ENCODE peak calls at places on chromosomes 1 and 21, in five cellular contexts. One of them, this sample, is unnamed.

GRCh38 chr1:64038965-64039926 is 164.2 kb upstream of the UBE2U start:
- DNase-seq in K562: no peak
- DNase-seq in heart left ventricle: peak; percentile 33
- DNase-seq in cardiac muscle cell: peak; percentile 25
- DNase-seq in Peyer's patch: no peak
- DNase-seq in this sample: no peak

GRCh38 chr1:4957027-4957426 is 302.6 kb downstream of the AJAP1 start:
- DNase-seq in Peyer's patch: no peak
- DNase-seq in heart left ventricle: no peak
- DNase-seq in K562: no peak
- DNase-seq in cardiac muscle cell: no peak
- DNase-seq in this sample: no peak

GRCh38 chr21:32597205-32597604 is 11.9 kb upstream of the TCP10L start:
- DNase-seq in Peyer's patch: no peak
- DNase-seq in heart left ventricle: no peak
- DNase-seq in cardiac muscle cell: no peak
- DNase-seq in K562: no peak
- DNase-seq in this sample: no peak

GRCh38 chr1:87980494-87980893 is 651.8 kb downstream of the LMO4 start:
- DNase-seq in cardiac muscle cell: no peak
- DNase-seq in heart left ventricle: no peak
- DNase-seq in Peyer's patch: no peak
- DNase-seq in K562: no peak
- DNase-seq in this sample: no peak

GRCh38 chr1:167926486-167926997 is 9.9 kb upstream of the DCAF6 start:
- DNase-seq in Peyer's patch: no peak
- DNase-seq in heart left ventricle: no peak
- DNase-seq in cardiac muscle cell: no peak
- DNase-seq in K562: peak; percentile 72
- DNase-seq in this sample: no peak

GRCh38 chr1:27872059-27872801 is at the start of gene THEMIS2:
- DNase-seq in cardiac muscle cell: peak; percentile 83
- DNase-seq in Peyer's patch: peak; percentile 88
- DNase-seq in heart left ventricle: peak; percentile 76
- DNase-seq in K562: peak; percentile 94
- DNase-seq in this sample: peak; percentile 77

GRCh38 chr1:192654607-192655389 is 18.9 kb downstream of the RGS13 start:
- DNase-seq in heart left ventricle: no peak
- DNase-seq in K562: no peak
- DNase-seq in cardiac muscle cell: no peak
- DNase-seq in Peyer's patch: no peak
- DNase-seq in this sample: no peak

GRCh38 chr21:42160111-42160949 is 58.6 kb upstream of the ABCG1 start:
- DNase-seq in heart left ventricle: no peak
- DNase-seq in cardiac muscle cell: no peak
- DNase-seq in K562: no peak
- DNase-seq in Peyer's patch: no peak
- DNase-seq in this sample: no peak

GRCh38 chr1:192445849-192446489 is 129.2 kb downstream of the RGS21 start:
- DNase-seq in heart left ventricle: peak; percentile 22
- DNase-seq in Peyer's patch: peak; percentile 41
- DNase-seq in cardiac muscle cell: peak; percentile 69
- DNase-seq in K562: peak; percentile 19
- DNase-seq in this sample: peak; percentile 47

GRCh38 chr1:25338188-25338981 is at the start of gene TMEM50A:
- DNase-seq in heart left ventricle: peak; percentile 92
- DNase-seq in Peyer's patch: peak; percentile 89
- DNase-seq in K562: peak; percentile 95
- DNase-seq in cardiac muscle cell: peak; percentile 89
- DNase-seq in this sample: peak; percentile 89

GRCh38 chr1:66676616-66677298 is 75.5 kb upstream of the DYNLT5 start:
- DNase-seq in Peyer's patch: no peak
- DNase-seq in K562: no peak
- DNase-seq in cardiac muscle cell: no peak
- DNase-seq in heart left ventricle: no peak
- DNase-seq in this sample: no peak

GRCh38 chr1:64745986-64746940 is 1.4 kb downstream of the RAVER2 start:
- DNase-seq in K562: no peak
- DNase-seq in heart left ventricle: no peak
- DNase-seq in Peyer's patch: no peak
- DNase-seq in cardiac muscle cell: no peak
- DNase-seq in this sample: no peak

GRCh38 chr21:14757533-14758327 is 211.6 kb upstream of the SAMSN1 start:
- DNase-seq in K562: no peak
- DNase-seq in cardiac muscle cell: no peak
- DNase-seq in heart left ventricle: no peak
- DNase-seq in Peyer's patch: no peak
- DNase-seq in this sample: no peak

GRCh38 chr1:47814592-47815436 is 182.4 kb downstream of the TRABD2B start:
- DNase-seq in K562: no peak
- DNase-seq in Peyer's patch: no peak
- DNase-seq in cardiac muscle cell: no peak
- DNase-seq in heart left ventricle: no peak
- DNase-seq in this sample: no peak

GRCh38 chr1:145859491-145860159 is 744 bp upstream of the PIAS3 start:
- DNase-seq in cardiac muscle cell: peak; percentile 93
- DNase-seq in Peyer's patch: peak; percentile 89
- DNase-seq in heart left ventricle: peak; percentile 93
- DNase-seq in K562: peak; percentile 94
- DNase-seq in this sample: peak; percentile 65

GRCh38 chr1:208604295-208604694 is 360.1 kb upstream of the PLXNA2 start:
- DNase-seq in heart left ventricle: no peak
- DNase-seq in Peyer's patch: no peak
- DNase-seq in cardiac muscle cell: no peak
- DNase-seq in K562: no peak
- DNase-seq in this sample: no peak

GRCh38 chr1:245197911-245198379 is 43.2 kb downstream of the KIF26B start:
- DNase-seq in cardiac muscle cell: no peak
- DNase-seq in K562: no peak
- DNase-seq in heart left ventricle: no peak
- DNase-seq in Peyer's patch: no peak
- DNase-seq in this sample: no peak

GRCh38 chr1:115701090-115701489 is 59.3 kb downstream of the VANGL1 start:
- DNase-seq in cardiac muscle cell: no peak
- DNase-seq in K562: no peak
- DNase-seq in heart left ventricle: no peak
- DNase-seq in Peyer's patch: no peak
- DNase-seq in this sample: no peak

GRCh38 chr1:57112148-57112547 is 146.3 kb upstream of the C8B start:
- DNase-seq in heart left ventricle: no peak
- DNase-seq in cardiac muscle cell: no peak
- DNase-seq in K562: no peak
- DNase-seq in Peyer's patch: no peak
- DNase-seq in this sample: no peak

GRCh38 chr1:245074232-245074747 is 80.5 kb upstream of the KIF26B start:
- DNase-seq in Peyer's patch: no peak
- DNase-seq in cardiac muscle cell: no peak
- DNase-seq in heart left ventricle: no peak
- DNase-seq in K562: no peak
- DNase-seq in this sample: no peak

GRCh38 chr1:200558866-200559459 is 61.6 kb downstream of the KIF14 start:
- DNase-seq in K562: peak; percentile 28
- DNase-seq in cardiac muscle cell: peak; percentile 56
- DNase-seq in Peyer's patch: no peak
- DNase-seq in heart left ventricle: no peak
- DNase-seq in this sample: peak; percentile 8

DNA sequence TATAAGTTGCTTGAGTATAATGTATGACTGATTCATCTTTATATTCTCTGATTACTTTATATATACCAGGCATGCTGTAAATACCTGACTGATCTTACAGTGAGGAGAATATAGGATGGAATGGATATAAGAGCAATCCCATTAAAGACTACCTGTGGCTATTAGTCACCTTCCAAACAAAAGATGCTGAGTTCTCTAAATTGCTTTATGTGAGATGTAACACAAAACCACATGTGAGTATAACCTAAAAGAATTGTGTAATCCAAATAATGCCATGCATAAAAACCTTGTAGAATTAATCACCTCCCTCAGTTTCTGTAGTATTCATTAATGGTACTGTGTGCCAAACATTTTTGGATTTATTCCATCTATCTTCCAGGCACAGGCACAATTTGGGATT is 134.6 kb upstream of the LRRC7 start:
- DNase-seq in Peyer's patch: no peak
- DNase-seq in heart left ventricle: no peak
- DNase-seq in cardiac muscle cell: no peak
- DNase-seq in K562: no peak
- DNase-seq in this sample: no peak
- H3K9me3 ChIP-seq in Peyer's patch: no peaks in the 10 kb centered on the region
- H3K9me3 ChIP-seq in heart left ventricle: no peaks in the 10 kb centered on the region
- H3K9me3 ChIP-seq in cardiac muscle cell: no peaks in the 10 kb centered on the region
- H3K9me3 ChIP-seq in K562: no peaks in the 10 kb centered on the region
- H3K9me3 ChIP-seq in this sample: no peaks in the 10 kb centered on the region

GRCh38 chr1:22295396-22295795 is 152.5 kb upstream of the WNT4 start:
- DNase-seq in heart left ventricle: no peak
- DNase-seq in Peyer's patch: no peak
- DNase-seq in K562: no peak
- DNase-seq in cardiac muscle cell: no peak
- DNase-seq in this sample: no peak

GRCh38 chr1:22297999-22298398 is 153.7 kb upstream of the ZBTB40 start:
- DNase-seq in Peyer's patch: no peak
- DNase-seq in cardiac muscle cell: no peak
- DNase-seq in K562: no peak
- DNase-seq in heart left ventricle: no peak
- DNase-seq in this sample: no peak

GRCh38 chr1:22291926-22292788 is 149.3 kb upstream of the WNT4 start:
- DNase-seq in heart left ventricle: no peak
- DNase-seq in K562: no peak
- DNase-seq in Peyer's patch: no peak
- DNase-seq in cardiac muscle cell: no peak
- DNase-seq in this sample: no peak

GRCh38 chr1:22296701-22297591 is 154.0 kb upstream of the WNT4 start:
- DNase-seq in Peyer's patch: no peak
- DNase-seq in heart left ventricle: no peak
- DNase-seq in K562: peak; percentile 53
- DNase-seq in cardiac muscle cell: no peak
- DNase-seq in this sample: no peak

DNA sequence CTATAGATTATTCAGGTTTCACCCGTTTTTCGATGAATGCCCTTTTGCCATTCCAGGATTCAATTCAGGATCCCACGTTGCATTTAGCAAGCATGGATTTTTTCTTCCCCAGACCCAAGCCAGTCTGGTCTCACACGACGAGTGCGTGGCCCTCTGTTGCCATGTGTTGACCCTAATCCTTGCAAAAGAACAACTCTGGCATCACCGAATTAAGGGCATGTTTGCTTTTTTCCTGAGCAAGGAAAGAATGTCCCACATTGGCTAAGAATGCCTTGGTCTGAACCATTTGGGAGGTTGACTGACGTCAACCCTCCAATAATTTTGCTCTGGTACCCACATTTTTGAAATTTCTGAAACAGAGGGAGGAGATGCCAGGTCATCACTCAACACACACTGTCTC is 153.0 kb upstream of the WNT4 start:
- DNase-seq in heart left ventricle: no peak
- DNase-seq in K562: no peak
- DNase-seq in Peyer's patch: no peak
- DNase-seq in cardiac muscle cell: no peak
- DNase-seq in this sample: no peak
- H3K27me3 ChIP-seq in heart left ventricle: peaks cover 22% of the 10 kb centered on the region
- H3K27me3 ChIP-seq in K562: peaks cover 3% of the 10 kb centered on the region
- H3K27me3 ChIP-seq in Peyer's patch: no peaks in the 10 kb centered on the region
- H3K27me3 ChIP-seq in cardiac muscle cell: peaks cover 11% of the 10 kb centered on the region
- H3K27me3 ChIP-seq in this sample: peaks cover 17% of the 10 kb centered on the region

GRCh38 chr21:26443867-26444266 is 129.2 kb downstream of the CYYR1 start:
- DNase-seq in Peyer's patch: no peak
- DNase-seq in K562: no peak
- DNase-seq in heart left ventricle: no peak
- DNase-seq in cardiac muscle cell: no peak
- DNase-seq in this sample: no peak
- H3K9me3 ChIP-seq in Peyer's patch: no peaks in the 10 kb centered on the region
- H3K9me3 ChIP-seq in K562: no peaks in the 10 kb centered on the region
- H3K9me3 ChIP-seq in heart left ventricle: no peaks in the 10 kb centered on the region
- H3K9me3 ChIP-seq in cardiac muscle cell: no peaks in the 10 kb centered on the region
- H3K9me3 ChIP-seq in this sample: no peaks in the 10 kb centered on the region

DNA sequence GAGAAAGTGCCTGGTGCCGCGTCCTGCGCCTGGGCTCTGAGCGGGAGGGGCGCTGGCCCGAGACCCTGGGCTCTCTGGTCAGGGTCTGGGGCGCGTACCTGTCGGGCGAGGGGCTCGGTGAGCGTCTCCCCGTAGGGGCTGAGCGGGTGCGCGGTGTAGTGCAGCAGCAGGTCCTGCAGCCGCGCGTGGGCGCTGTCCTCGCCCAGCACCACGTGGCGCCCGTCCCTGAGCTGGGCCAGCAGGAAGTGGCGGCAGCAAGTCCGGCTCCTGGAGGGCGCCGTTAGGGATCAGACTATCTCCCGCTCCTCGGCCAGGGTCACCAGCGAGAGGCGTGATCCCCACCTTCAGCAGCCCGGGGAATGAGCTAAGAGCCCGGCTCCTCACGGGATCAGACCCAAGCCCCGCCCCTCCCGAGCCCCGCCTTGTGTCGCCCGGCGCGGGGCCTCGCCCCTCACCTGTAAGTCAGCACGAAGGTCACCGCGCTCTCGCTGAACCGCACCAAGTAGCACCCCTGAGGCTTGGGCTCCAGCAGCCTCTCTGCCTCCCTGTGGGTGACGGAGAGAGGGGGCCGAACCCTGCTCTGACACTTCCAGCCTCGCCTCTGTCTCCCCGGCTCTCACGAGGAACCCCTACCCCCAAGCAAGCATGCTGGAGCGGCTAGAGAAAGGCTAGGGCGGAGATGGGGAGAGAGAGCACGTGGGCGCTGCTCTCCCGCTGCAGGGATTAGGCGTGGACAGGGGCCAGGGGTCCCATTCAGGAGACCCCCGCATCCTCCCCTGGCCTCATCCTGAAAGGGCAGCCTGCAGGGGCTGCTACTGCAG is 2.7 kb downstream of the SH2D2A start:
- DNase-seq in K562: peak; percentile 86
- DNase-seq in Peyer's patch: peak; percentile 62
- DNase-seq in cardiac muscle cell: peak; percentile 56
- DNase-seq in heart left ventricle: peak; percentile 54
- DNase-seq in this sample: peak; percentile 83
- H3K27me3 ChIP-seq in K562: no peaks in the 10 kb centered on the region
- H3K27me3 ChIP-seq in Peyer's patch: no peaks in the 10 kb centered on the region
- H3K27me3 ChIP-seq in cardiac muscle cell: no peaks in the 10 kb centered on the region
- H3K27me3 ChIP-seq in heart left ventricle: no peaks in the 10 kb centered on the region
- H3K27me3 ChIP-seq in this sample: no peaks in the 10 kb centered on the region

DNA sequence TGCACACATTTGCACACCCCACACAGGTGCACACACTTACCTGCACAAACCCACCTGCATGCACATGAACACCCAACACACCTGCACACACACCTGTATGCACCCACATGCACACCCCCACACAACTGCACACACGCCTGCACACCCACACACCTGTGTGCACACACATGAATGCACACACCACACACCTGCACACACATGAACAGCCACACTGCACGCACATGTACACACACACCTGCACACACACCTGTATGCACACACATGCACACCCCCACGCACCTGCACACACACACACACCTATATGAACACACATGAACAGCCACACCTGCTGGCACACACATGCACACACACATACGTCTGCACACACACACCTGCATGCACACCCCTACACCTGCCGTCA is 17.9 kb upstream of the TTC34 start:
- DNase-seq in K562: no peak
- DNase-seq in heart left ventricle: no peak
- DNase-seq in cardiac muscle cell: no peak
- DNase-seq in Peyer's patch: no peak
- DNase-seq in this sample: no peak
- H3K9me3 ChIP-seq in K562: no peaks in the 10 kb centered on the region
- H3K9me3 ChIP-seq in heart left ventricle: no peaks in the 10 kb centered on the region
- H3K9me3 ChIP-seq in cardiac muscle cell: peaks cover 3% of the 10 kb centered on the region
- H3K9me3 ChIP-seq in Peyer's patch: no peaks in the 10 kb centered on the region
- H3K9me3 ChIP-seq in this sample: no peaks in the 10 kb centered on the region

GRCh38 chr1:18787825-18788385 is 71.6 kb downstream of the TAS1R2 start:
- DNase-seq in Peyer's patch: no peak
- DNase-seq in cardiac muscle cell: no peak
- DNase-seq in K562: no peak
- DNase-seq in heart left ventricle: no peak
- DNase-seq in this sample: no peak
- H3K27me3 ChIP-seq in Peyer's patch: no peaks in the 10 kb centered on the region
- H3K27me3 ChIP-seq in cardiac muscle cell: no peaks in the 10 kb centered on the region
- H3K27me3 ChIP-seq in K562: peaks cover 34% of the 10 kb centered on the region
- H3K27me3 ChIP-seq in heart left ventricle: peaks cover 17% of the 10 kb centered on the region
- H3K27me3 ChIP-seq in this sample: no peaks in the 10 kb centered on the region